ENCODE peak calls at places on chromosome 5, in nine cellular contexts. K, P, Y, H, T, Q, O, U and N are unnamed samples.

GRCh38 chr5:50905996-50906395 is 239.6 kb downstream of the PARP8 start:
- DNase-seq in K (no peak), P (no peak), Y (no peak), H (no peak), T (no peak), Q (no peak), O (no peak), U (no peak), N (no peak)

GRCh38 chr5:78776637-78777036 is 128.1 kb upstream of the LHFPL2 start:
- DNase-seq in K (no peak), P (no peak), Y (no peak), H (no peak), T (no peak), Q (no peak), O (no peak), U (no peak), N (no peak)

GRCh38 chr5:58922392-58923171 is 339.7 kb downstream of the RAB3C start:
- DNase-seq in K (no peak), P (no peak), Y (no peak), H (no peak), T (no peak), Q (peak), O (no peak), U (peak), N (no peak)

GRCh38 chr5:65020492-65020891 is 251.8 kb downstream of the CWC27 start:
- DNase-seq in K (no peak), P (no peak), Y (no peak), H (peak), T (no peak), Q (no peak), O (no peak), U (no peak), N (no peak)

GRCh38 chr5:102711525-102712240 is 43.4 kb upstream of the PAM start:
- DNase-seq in K (no peak), P (no peak), Y (no peak), H (no peak), T (no peak), Q (no peak), O (no peak), U (no peak), N (no peak)

GRCh38 chr5:94830520-94830919 is 212.1 kb downstream of the SLF1 start:
- DNase-seq in K (no peak), P (no peak), Y (no peak), H (no peak), T (no peak), Q (no peak), O (peak), U (peak), N (no peak)

GRCh38 chr5:138874771-138875628 is at the start of gene LRRTM2:
- DNase-seq in K (no peak), P (no peak), Y (no peak), H (peak), T (no peak), Q (no peak), O (peak), U (peak), N (no peak)

GRCh38 chr5:74252033-74252430 is 388.5 kb downstream of the ENC1 start:
- DNase-seq in K (no peak), P (no peak), Y (no peak), H (no peak), T (no peak), Q (no peak), O (no peak), U (no peak), N (no peak)

GRCh38 chr5:911601-912000 is 18.9 kb downstream of the TRIP13 start:
- DNase-seq in K (no peak), P (no peak), Y (no peak), H (no peak), T (no peak), Q (no peak), O (peak), U (peak), N (no peak)

GRCh38 chr5:125595095-125595494 is 828.1 kb upstream of the GRAMD2B start:
- DNase-seq in K (no peak), P (no peak), Y (no peak), H (no peak), T (no peak), Q (no peak), O (no peak), U (peak), N (no peak)

GRCh38 chr5:1500411-1501091 is 23.2 kb downstream of the LPCAT1 start:
- DNase-seq in K (no peak), P (no peak), Y (no peak), H (no peak), T (no peak), Q (peak), O (no peak), U (peak), N (no peak)